ENCODE peak calls at places on chromosomes 5 and 9, in ten cellular contexts. N is HCT116, Z is mucosa of descending colon, B is sigmoid colon, U is PC-9, S is osteocyte, J is heart left ventricle, W is foreskin fibroblast, V is right lobe of liver, X is mammary epithelial cell. O is an unnamed sample.

GRCh38 chr5:116237917-116238502 is 153.2 kb downstream of the COMMD10 start:
- DNase-seq in N (peak; percentile 4), Z (no peak), B (no peak), U (no peak), S (no peak), J (no peak), W (no peak), V (no peak), X (no peak), O (peak; percentile 14)

GRCh38 chr5:74275204-74275992 is 365.1 kb downstream of the ENC1 start:
- DNase-seq in N (no peak), Z (no peak), B (no peak), U (no peak), S (no peak), J (no peak), W (peak; percentile 34), V (no peak), X (no peak), O (peak; percentile 89)

GRCh38 chr5:56735845-56736641 is 79.3 kb upstream of the MAP3K1 start:
- DNase-seq in N (no peak), Z (no peak), B (no peak), U (no peak), S (no peak), J (no peak), W (no peak), V (no peak), X (no peak), O (no peak)

GRCh38 chr9:133955821-133956411 is 36.2 kb downstream of the VAV2 start:
- DNase-seq in N (no peak), Z (peak; percentile 40), B (no peak), U (no peak), S (no peak), J (no peak), W (peak; percentile 33), V (no peak), X (no peak), O (no peak)

GRCh38 chr5:6543346-6543730 is 89.5 kb downstream of the NSUN2 start:
- DNase-seq in N (no peak), Z (no peak), B (no peak), U (no peak), S (peak; percentile 76), J (no peak), W (no peak), V (no peak), X (no peak), O (no peak)

GRCh38 chr5:15495026-15495425 is 5.0 kb upstream of the FBXL7 start:
- DNase-seq in N (no peak), Z (no peak), B (no peak), U (no peak), S (no peak), J (no peak), W (no peak), V (no peak), X (no peak), O (no peak)

GRCh38 chr5:131386779-131387178 is 122.9 kb downstream of the CDC42SE2 start:
- DNase-seq in N (no peak), Z (no peak), B (no peak), U (peak; percentile 60), S (no peak), J (no peak), W (no peak), V (no peak), X (no peak), O (no peak)

GRCh38 chr9:113580041-113580953 is 116.8 kb downstream of the RGS3 start:
- DNase-seq in N (no peak), Z (peak; percentile 84), B (peak; percentile 84), U (peak; percentile 91), S (no peak), J (peak; percentile 85), W (no peak), V (peak; percentile 87), X (peak; percentile 76), O (no peak)

GRCh38 chr9:116336133-116336862 is 182.7 kb downstream of the PAPPA start:
- DNase-seq in N (no peak), Z (no peak), B (no peak), U (no peak), S (no peak), J (no peak), W (peak; percentile 46), V (no peak), X (no peak), O (no peak)

GRCh38 chr5:78360674-78361225 is 333 bp downstream of the SCAMP1 start:
- DNase-seq in N (no peak), Z (peak; percentile 83), B (peak; percentile 75), U (no peak), S (peak; percentile 87), J (peak; percentile 64), W (no peak), V (peak; percentile 70), X (no peak), O (no peak)

GRCh38 chr5:129820-130219 is 37.9 kb downstream of the PLEKHG4B start:
- DNase-seq in N (no peak), Z (no peak), B (no peak), U (no peak), S (no peak), J (no peak), W (peak; percentile 61), V (no peak), X (peak; percentile 9), O (peak; percentile 81)

GRCh38 chr5:60887096-60887495 is 43.0 kb upstream of the ELOVL7 start:
- DNase-seq in N (no peak), Z (no peak), B (no peak), U (no peak), S (no peak), J (no peak), W (no peak), V (no peak), X (no peak), O (no peak)

GRCh38 chr9:113572076-113572861 is 108.7 kb downstream of the RGS3 start:
- DNase-seq in N (no peak), Z (peak; percentile 16), B (peak; percentile 42), U (no peak), S (no peak), J (peak; percentile 50), W (no peak), V (peak; percentile 30), X (no peak), O (no peak)

GRCh38 chr9:4297795-4298254 is 2.0 kb downstream of the GLIS3 start:
- DNase-seq in N (no peak), Z (peak; percentile 80), B (peak; percentile 88), U (peak; percentile 50), S (peak; percentile 87), J (peak; percentile 59), W (peak; percentile 67), V (peak; percentile 82), X (peak; percentile 59), O (no peak)

DNA sequence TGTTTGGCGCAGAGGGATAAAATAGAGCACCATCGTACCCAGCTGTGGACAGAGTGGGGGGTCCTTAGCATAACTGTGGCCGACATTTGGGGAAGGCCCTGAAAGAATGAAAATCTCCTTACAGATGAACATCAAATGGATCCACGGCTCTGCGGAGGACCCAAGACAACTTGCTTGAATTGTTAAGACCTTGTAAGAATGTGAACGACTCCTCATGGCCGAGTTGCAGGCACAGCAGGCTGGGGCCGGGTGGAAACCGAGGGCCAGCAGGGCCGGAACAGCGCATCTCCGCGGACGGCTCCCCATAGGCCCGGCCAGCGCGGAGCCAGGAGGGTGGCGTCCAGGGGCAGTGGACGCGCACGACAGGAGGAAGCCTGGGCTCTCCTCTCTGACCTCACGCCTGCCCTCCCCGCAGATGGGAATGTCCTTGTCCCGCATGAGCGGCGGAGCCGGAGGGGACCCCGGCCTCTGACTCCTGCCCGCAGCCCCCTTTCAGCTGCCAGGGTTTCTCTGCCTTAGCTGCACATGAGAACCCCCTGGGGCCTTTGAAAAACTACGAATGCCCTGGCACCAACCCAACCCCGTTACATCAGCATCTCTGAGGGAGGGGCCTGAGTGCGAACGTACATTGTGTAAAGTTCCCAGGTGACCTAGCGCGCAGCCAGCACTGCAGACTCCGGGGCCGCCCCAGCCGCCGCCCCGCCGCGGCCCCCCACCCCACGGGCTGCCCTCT is 36.2 kb upstream of the PTCH1 start:
- DNase-seq in N (no peak), Z (no peak), B (no peak), U (no peak), S (no peak), J (peak; percentile 62), W (no peak), V (no peak), X (no peak), O (no peak)
- TF ChIP-seq CTCF in N (no peak), Z (no peak), B (no peak), U (no peak), S (no peak), J (no peak), W (no peak), V (no peak), X (no peak), O (no peak)

GRCh38 chr5:166347051-166347450 is 1944.4 kb upstream of the WWC1 start:
- DNase-seq in N (no peak), Z (no peak), B (no peak), U (no peak), S (no peak), J (no peak), W (no peak), V (no peak), X (no peak), O (no peak)

GRCh38 chr5:166340039-166340438 is 1951.4 kb upstream of the WWC1 start:
- DNase-seq in N (no peak), Z (no peak), B (no peak), U (no peak), S (no peak), J (no peak), W (no peak), V (no peak), X (no peak), O (no peak)

GRCh38 chr5:166342330-166342891 is 1949.0 kb upstream of the WWC1 start:
- DNase-seq in N (no peak), Z (no peak), B (no peak), U (no peak), S (no peak), J (no peak), W (no peak), V (no peak), X (no peak), O (no peak)

GRCh38 chr5:166338801-166339200 is 1952.6 kb upstream of the WWC1 start:
- DNase-seq in N (no peak), Z (no peak), B (no peak), U (no peak), S (no peak), J (no peak), W (no peak), V (no peak), X (no peak), O (no peak)

GRCh38 chr5:166341708-166342329 is 1949.6 kb upstream of the WWC1 start:
- DNase-seq in N (no peak), Z (no peak), B (no peak), U (no peak), S (no peak), J (no peak), W (no peak), V (no peak), X (no peak), O (no peak)
- TF ChIP-seq CTCF in N (peak; percentile 23), Z (no peak), B (no peak), U (peak; percentile 38), S (no peak), J (no peak), W (no peak), V (no peak), X (peak; percentile 11), O (peak; percentile 5)

GRCh38 chr5:38546691-38547146 is 9.7 kb downstream of the LIFR start:
- DNase-seq in N (no peak), Z (no peak), B (no peak), U (no peak), S (no peak), J (no peak), W (no peak), V (no peak), X (no peak), O (no peak)
- TF ChIP-seq CTCF in N (no peak), Z (no peak), B (no peak), U (no peak), S (no peak), J (no peak), W (no peak), V (no peak), X (no peak), O (no peak)

GRCh38 chr9:18676501-18676900 is 202.5 kb downstream of the ADAMTSL1 start:
- DNase-seq in N (no peak), Z (no peak), B (no peak), U (no peak), S (no peak), J (no peak), W (no peak), V (no peak), X (no peak), O (no peak)
- TF ChIP-seq CTCF in N (no peak), Z (no peak), B (no peak), U (no peak), S (no peak), J (no peak), W (no peak), V (no peak), X (no peak), O (no peak)